ENCODE peak calls at places on chromosomes 5 and 9, in six cellular contexts. K is H1, V is GM12891, T is HepG2, H is K562, Q is GM12878. S is an unnamed sample.

GRCh38 chr5:83095973-83096539 is 18.7 kb downstream of the XRCC4 start:
- DNase-seq in K (no peak), V (no peak), T (peak), H (peak), Q (no peak), S (no peak)

GRCh38 chr9:116767219-116767618 is 80.1 kb downstream of the TRIM32 start:
- DNase-seq in K (no peak), V (no peak), T (no peak), H (no peak), Q (no peak), S (no peak)

GRCh38 chr5:151092750-151093149 is 11.9 kb upstream of the TNIP1 start:
- DNase-seq in K (no peak), V (no peak), T (no peak), H (no peak), Q (no peak), S (no peak)

GRCh38 chr5:61162832-61163567 is 732 bp upstream of the SMIM15 start:
- DNase-seq in K (peak), V (no peak), T (peak), H (no peak), Q (no peak), S (no peak)

GRCh38 chr5:77777281-77777892 is 1.2 kb upstream of the TBCA start:
- DNase-seq in K (no peak), V (no peak), T (peak), H (no peak), Q (no peak), S (no peak)

GRCh38 chr5:100270323-100270771 is 264.8 kb upstream of the FAM174A start:
- DNase-seq in K (no peak), V (no peak), T (no peak), H (no peak), Q (no peak), S (no peak)

GRCh38 chr5:110105692-110106091 is 416.0 kb downstream of the MAN2A1 start:
- DNase-seq in K (no peak), V (no peak), T (peak), H (no peak), Q (no peak), S (no peak)

GRCh38 chr9:129330711-129331279 is 152.7 kb upstream of the IER5L start:
- DNase-seq in K (no peak), V (no peak), T (no peak), H (no peak), Q (no peak), S (no peak)

GRCh38 chr5:133052317-133053175 is 733 bp downstream of the HSPA4 start:
- DNase-seq in K (no peak), V (peak), T (no peak), H (peak), Q (no peak), S (peak)

GRCh38 chr5:11650936-11651335 is 253.3 kb downstream of the CTNND2 start:
- DNase-seq in K (peak), V (no peak), T (no peak), H (no peak), Q (no peak), S (no peak)

GRCh38 chr5:149228610-149229297 is 42.9 kb upstream of the AFAP1L1 start:
- DNase-seq in K (no peak), V (no peak), T (peak), H (peak), Q (no peak), S (no peak)

GRCh38 chr5:37598665-37599064 is 219.5 kb downstream of the WDR70 start:
- DNase-seq in K (no peak), V (no peak), T (no peak), H (no peak), Q (no peak), S (no peak)

GRCh38 chr5:61450170-61450815 is 118.2 kb downstream of the ZSWIM6 start:
- DNase-seq in K (no peak), V (no peak), T (no peak), H (no peak), Q (no peak), S (no peak)

GRCh38 chr5:36269479-36269878 is 27.8 kb upstream of the NADK2 start:
- DNase-seq in K (no peak), V (no peak), T (no peak), H (no peak), Q (no peak), S (no peak)

GRCh38 chr5:151285683-151286082 is 17.9 kb downstream of the SLC36A3 start:
- DNase-seq in K (no peak), V (no peak), T (no peak), H (no peak), Q (no peak), S (no peak)

GRCh38 chr9:110918316-110919054 is 119.8 kb downstream of the LPAR1 start:
- DNase-seq in K (no peak), V (no peak), T (no peak), H (no peak), Q (no peak), S (no peak)

GRCh38 chr5:138975098-138975847 is 100.1 kb upstream of the LRRTM2 start:
- DNase-seq in K (no peak), V (no peak), T (no peak), H (peak), Q (no peak), S (no peak)

GRCh38 chr5:133509742-133510079 is 102.6 kb downstream of the FSTL4 start:
- DNase-seq in K (no peak), V (no peak), T (no peak), H (no peak), Q (no peak), S (no peak)

GRCh38 chr5:132279801-132280200 is 14.4 kb upstream of the SLC22A4 start:
- DNase-seq in K (no peak), V (no peak), T (no peak), H (no peak), Q (no peak), S (no peak)

GRCh38 chr9:75101004-75101601 is 12.8 kb downstream of the OSTF1 start:
- DNase-seq in K (no peak), V (no peak), T (no peak), H (no peak), Q (no peak), S (no peak)

GRCh38 chr5:74017112-74017511 is 391.1 kb downstream of the ARHGEF28 start:
- DNase-seq in K (no peak), V (no peak), T (no peak), H (no peak), Q (no peak), S (no peak)

GRCh38 chr5:65198777-65199120 is 283.0 kb downstream of the ADAMTS6 start:
- DNase-seq in K (no peak), V (no peak), T (peak), H (no peak), Q (no peak), S (no peak)

GRCh38 chr9:24657387-24657786 is 111.7 kb upstream of the IZUMO3 start:
- DNase-seq in K (no peak), V (no peak), T (no peak), H (no peak), Q (no peak), S (no peak)

GRCh38 chr5:130978475-130978874 is 186.6 kb downstream of the HINT1 start:
- DNase-seq in K (no peak), V (no peak), T (no peak), H (no peak), Q (no peak), S (no peak)

GRCh38 chr9:136230365-136230764 is 15.2 kb downstream of the QSOX2 start:
- DNase-seq in K (no peak), V (no peak), T (no peak), H (no peak), Q (no peak), S (no peak)

GRCh38 chr5:1983401-1983800 is 100.7 kb upstream of the IRX4 start:
- DNase-seq in K (no peak), V (no peak), T (no peak), H (peak), Q (no peak), S (no peak)

GRCh38 chr5:145903113-145903512 is 30.3 kb upstream of the GRXCR2 start:
- DNase-seq in K (no peak), V (no peak), T (no peak), H (peak), Q (no peak), S (no peak)

GRCh38 chr5:77774981-77775772 is 962 bp downstream of the TBCA start:
- DNase-seq in K (no peak), V (no peak), T (peak), H (no peak), Q (no peak), S (no peak)

GRCh38 chr9:16484744-16485143 is 385.7 kb downstream of the BNC2 start:
- DNase-seq in K (no peak), V (no peak), T (no peak), H (no peak), Q (no peak), S (no peak)

GRCh38 chr5:157734466-157734865 is 3.2 kb downstream of the THG1L start:
- DNase-seq in K (no peak), V (no peak), T (no peak), H (no peak), Q (no peak), S (no peak)

GRCh38 chr5:96868603-96869371 is 7.5 kb upstream of the ERAP2 start:
- DNase-seq in K (no peak), V (no peak), T (peak), H (peak), Q (no peak), S (no peak)

GRCh38 chr5:31561936-31562335 is 29.8 kb downstream of the C5orf22 start:
- DNase-seq in K (no peak), V (no peak), T (no peak), H (no peak), Q (no peak), S (no peak)

GRCh38 chr5:88676637-88677481 is 206.1 kb downstream of the MEF2C start:
- DNase-seq in K (no peak), V (no peak), T (no peak), H (no peak), Q (no peak), S (no peak)

GRCh38 chr5:85732185-85732584 is 885.6 kb upstream of the COX7C start:
- DNase-seq in K (no peak), V (no peak), T (no peak), H (no peak), Q (no peak), S (no peak)

GRCh38 chr9:126363250-126363649 is 36.6 kb downstream of the MVB12B start:
- DNase-seq in K (no peak), V (no peak), T (no peak), H (no peak), Q (no peak), S (no peak)

GRCh38 chr5:108727154-108727638 is 20.5 kb upstream of the FER start:
- DNase-seq in K (no peak), V (no peak), T (no peak), H (peak), Q (no peak), S (no peak)

GRCh38 chr5:65718576-65719310 is 3.2 kb downstream of the SGTB start:
- DNase-seq in K (no peak), V (no peak), T (no peak), H (no peak), Q (no peak), S (no peak)

GRCh38 chr9:134688231-134688630 is 46.6 kb downstream of the COL5A1 start:
- DNase-seq in K (no peak), V (no peak), T (no peak), H (no peak), Q (no peak), S (no peak)

GRCh38 chr5:92519717-92520632 is 1061.0 kb downstream of the NR2F1-AS1 start:
- DNase-seq in K (no peak), V (no peak), T (no peak), H (no peak), Q (no peak), S (no peak)

GRCh38 chr5:147844846-147845245 is 13.4 kb upstream of the SPINK1 start:
- DNase-seq in K (no peak), V (no peak), T (no peak), H (no peak), Q (no peak), S (no peak)

GRCh38 chr5:163964650-163965049 is 459.2 kb downstream of the MAT2B start:
- DNase-seq in K (no peak), V (no peak), T (no peak), H (no peak), Q (no peak), S (no peak)
- TF ChIP-seq POLR2A in K (no peak), V (no peak), T (no peak), H (no peak), Q (no peak), S (no peak)

GRCh38 chr5:52867809-52868208 is 80.1 kb downstream of the ITGA1 start:
- DNase-seq in K (no peak), V (no peak), T (no peak), H (no peak), Q (no peak), S (no peak)

GRCh38 chr5:52869391-52869790 is 81.7 kb downstream of the ITGA1 start:
- DNase-seq in K (no peak), V (no peak), T (no peak), H (no peak), Q (no peak), S (no peak)

GRCh38 chr5:52868417-52868816 is 80.7 kb downstream of the ITGA1 start:
- DNase-seq in K (no peak), V (no peak), T (no peak), H (no peak), Q (no peak), S (no peak)

GRCh38 chr5:52875827-52876226 is 88.1 kb downstream of the ITGA1 start:
- DNase-seq in K (no peak), V (no peak), T (no peak), H (no peak), Q (no peak), S (no peak)

GRCh38 chr5:52870448-52870847 is 82.7 kb downstream of the ITGA1 start:
- DNase-seq in K (no peak), V (no peak), T (peak), H (no peak), Q (no peak), S (no peak)
- TF ChIP-seq POLR2AphosphoS5 in K (no peak), V (no peak), T (no peak), H (no peak), Q (no peak), S (no peak)

GRCh38 chr9:137406876-137407589 is 15.9 kb downstream of the EXD3 start:
- DNase-seq in K (peak), V (peak), T (peak), H (no peak), Q (no peak), S (peak)
- TF ChIP-seq TAF1 in K (no peak), V (no peak), T (no peak), H (no peak), Q (no peak), S (no peak)

GRCh38 chr9:20188616-20189212 is 399.9 kb upstream of the SLC24A2 start:
- DNase-seq in K (no peak), V (no peak), T (no peak), H (no peak), Q (no peak), S (no peak)
- TF ChIP-seq POLR2A in K (no peak), V (no peak), T (no peak), H (no peak), Q (no peak), S (no peak)

GRCh38 chr5:54753753-54754152 is 231.6 kb downstream of the ESM1 start:
- DNase-seq in K (no peak), V (no peak), T (no peak), H (no peak), Q (no peak), S (no peak)
- TF ChIP-seq POLR2AphosphoS5 in K (no peak), V (no peak), T (no peak), H (no peak), Q (no peak), S (no peak)

GRCh38 chr9:127455299-127455992 is 4.1 kb downstream of the LRSAM1 start:
- DNase-seq in K (no peak), V (no peak), T (no peak), H (no peak), Q (no peak), S (no peak)
- TF ChIP-seq TAF1 in K (no peak), V (no peak), T (no peak), H (no peak), Q (peak), S (no peak)

GRCh38 chr5:116090192-116090790 is 5.5 kb downstream of the COMMD10 start:
- DNase-seq in K (no peak), V (no peak), T (peak), H (peak), Q (no peak), S (no peak)

GRCh38 chr5:116084231-116084630 is 594 bp upstream of the COMMD10 start:
- DNase-seq in K (no peak), V (no peak), T (no peak), H (peak), Q (no peak), S (peak)

GRCh38 chr5:116088062-116088461 is 3.2 kb downstream of the COMMD10 start:
- DNase-seq in K (no peak), V (no peak), T (no peak), H (no peak), Q (no peak), S (no peak)

DNA sequence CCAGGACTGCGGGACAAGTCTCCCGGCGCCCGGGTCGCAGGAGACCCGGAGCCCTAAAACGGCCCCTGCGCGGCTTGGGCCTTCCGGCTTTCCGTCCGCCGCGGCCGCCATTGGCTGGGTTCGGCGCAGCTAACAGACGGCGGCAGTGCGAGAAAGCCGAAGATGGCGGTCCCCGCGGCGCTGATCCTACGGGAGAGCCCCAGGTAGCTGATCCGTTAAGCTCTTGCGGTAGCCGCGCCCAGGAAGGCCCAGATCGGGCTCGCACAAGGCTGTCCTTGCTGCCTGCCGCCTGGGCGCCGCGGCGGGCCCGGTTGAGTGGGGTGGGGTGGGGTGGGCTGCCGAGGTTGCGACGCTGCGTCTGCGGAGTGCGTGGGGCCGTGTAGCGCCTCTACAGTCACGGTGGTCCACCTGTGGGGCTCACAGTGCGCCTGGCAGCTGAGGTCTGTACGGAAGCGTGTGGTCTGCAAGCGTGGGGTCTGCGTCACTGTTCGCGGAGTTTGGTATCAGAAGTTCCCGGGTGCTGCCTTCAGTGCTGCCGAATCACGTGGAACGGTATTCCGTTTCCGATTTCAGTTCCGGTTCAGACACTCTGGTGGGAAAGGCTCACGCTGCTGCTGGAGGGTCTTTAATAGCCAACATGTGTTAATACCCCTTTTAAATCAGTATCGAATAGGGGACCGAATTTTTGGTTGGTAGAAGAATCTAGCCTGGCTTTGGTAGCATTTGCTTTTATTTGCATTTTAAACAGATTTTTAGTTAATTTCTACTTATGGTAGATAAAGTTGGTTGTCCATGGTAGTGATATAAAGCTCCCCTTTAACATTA is at the start of gene COMMD10:
- DNase-seq in K (peak), V (peak), T (peak), H (peak), Q (peak), S (peak)
- TF ChIP-seq POLR2A in K (peak), V (peak), T (peak), H (peak), Q (peak), S (peak)

DNA sequence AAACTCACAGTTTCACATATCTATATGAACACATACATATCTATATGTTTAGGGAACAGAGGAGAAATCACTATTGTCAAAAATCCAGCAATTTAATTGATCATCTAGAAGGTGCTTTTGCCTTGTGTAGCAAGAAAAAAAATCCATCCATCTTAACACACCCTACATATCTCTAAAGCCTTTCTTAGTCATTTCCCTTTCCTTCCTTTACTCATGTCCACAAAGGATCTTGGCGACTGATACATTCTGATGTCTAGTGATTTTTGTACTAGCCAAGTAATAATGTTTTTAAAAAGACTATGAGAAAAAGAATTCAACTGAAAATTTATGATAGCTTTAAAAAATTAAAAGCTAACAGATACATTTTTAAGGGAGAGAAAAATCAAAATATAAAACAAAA is 22.5 kb downstream of the ZDHHC21 start:
- DNase-seq in K (no peak), V (no peak), T (no peak), H (no peak), Q (no peak), S (no peak)
- TF ChIP-seq POLR2AphosphoS5 in K (no peak), V (no peak), T (no peak), H (no peak), Q (no peak), S (no peak)